ENCODE peak calls at places on chromosome 9, in nine cellular contexts. P is Calu3; C is stimulated activated CD8-positive, alpha-beta memory T cell treated with anti-CD3 and anti-CD28 coated beads, Interleukin-2, amount 100 ng/mL, for 48 hours; K is MCF 10A; L is hepatocyte; U is NCI-H2029 treated with DMSO at 0.1 percent for 48 hours; Q is activated naive CD4-positive, alpha-beta T cell treated with Interleukin-2 at 50 U/mL for 16 hours; R is DMS 273 treated with DMSO at 0.1 percent for 48 hours; I is HL-60. W is an unnamed sample.

GRCh38 chr9:117191504-117192375 is 223.1 kb downstream of the ASTN2 start:
- DNase-seq in K (no peak), U (no peak), R (no peak), L (peak), I (no peak), Q (no peak), C (no peak), P (no peak), W (no peak)

GRCh38 chr9:131095666-131096489 is 453 bp upstream of the AIF1L start:
- DNase-seq in C (peak), I (peak), K (peak), R (no peak), P (peak), L (peak), Q (peak), U (no peak), W (no peak)

GRCh38 chr9:22446950-22447606 is 454 bp downstream of the DMRTA1 start:
- DNase-seq in Q (peak), L (peak), K (peak), U (peak), P (peak), I (peak), C (peak), R (peak), W (no peak)

GRCh38 chr9:134010774-134011173 is 14.5 kb upstream of the BRD3OS start:
- DNase-seq in U (peak), P (peak), R (no peak), L (no peak), K (no peak), C (no peak), I (no peak), Q (no peak), W (no peak)

GRCh38 chr9:132411091-132411508 is 1.1 kb downstream of the CFAP77 start:
- DNase-seq in I (peak), C (peak), Q (peak), R (peak), K (peak), U (peak), P (peak), L (peak), W (peak)

GRCh38 chr9:26904070-26904469 is 11.5 kb upstream of the CAAP1 start:
- DNase-seq in L (no peak), U (no peak), I (no peak), Q (no peak), P (no peak), K (no peak), R (no peak), C (no peak), W (no peak)

GRCh38 chr9:121816845-121817450 is 165.5 kb downstream of the DAB2IP start:
- DNase-seq in I (no peak), L (no peak), U (no peak), K (no peak), Q (no peak), C (no peak), R (no peak), P (no peak), W (no peak)

GRCh38 chr9:129759329-129759728 is 6.5 kb upstream of the PTGES start:
- DNase-seq in Q (no peak), C (no peak), K (no peak), P (no peak), I (no peak), U (no peak), R (no peak), L (no peak), W (no peak)

GRCh38 chr9:93292664-93293328 is 108.9 kb downstream of the WNK2 start:
- DNase-seq in L (no peak), I (no peak), P (no peak), R (no peak), C (no peak), K (no peak), U (no peak), Q (no peak), W (no peak)

GRCh38 chr9:108704156-108704852 is 151.5 kb downstream of the ACTL7B start:
- DNase-seq in L (no peak), I (no peak), P (no peak), C (no peak), Q (no peak), R (no peak), U (no peak), K (peak), W (no peak)

GRCh38 chr9:19788614-19789271 is at the start of gene SLC24A2:
- DNase-seq in K (no peak), Q (no peak), C (no peak), L (peak), I (no peak), P (no peak), U (no peak), R (no peak), W (no peak)

GRCh38 chr9:26131891-26132290 is 453.6 kb upstream of the TUSC1 start:
- DNase-seq in R (no peak), P (no peak), U (no peak), Q (no peak), I (no peak), K (no peak), L (no peak), C (no peak), W (no peak)